ENCODE peak calls at places on chromosomes 1 and 21, in eight cellular contexts. M, O, T, Q, I, C, S and Z are unnamed samples. For H3K4me1 and H3K9me3, the result is how much of the 10 kb centered on the place peaks cover.

GRCh38 chr21:15276243-15276642 is 211.4 kb upstream of the NRIP1 start:
- DNase-seq in M (no peak), O (no peak), T (no peak), Q (no peak), I (no peak), C (no peak), S (no peak), Z (no peak)

GRCh38 chr1:1160281-1160930 is 13.3 kb upstream of the TTLL10 start:
- DNase-seq in M (no peak), O (no peak), T (no peak), Q (no peak), I (no peak), C (no peak), S (no peak), Z (no peak)

GRCh38 chr1:221829327-221830011 is 87.6 kb upstream of the DUSP10 start:
- DNase-seq in M (no peak), O (no peak), T (peak), Q (no peak), I (no peak), C (no peak), S (no peak), Z (no peak)

GRCh38 chr1:17165823-17166222 is 39.1 kb upstream of the PADI1 start:
- DNase-seq in M (no peak), O (no peak), T (no peak), Q (no peak), I (no peak), C (no peak), S (no peak), Z (no peak)

GRCh38 chr1:227058321-227058751 is 118.2 kb downstream of the COQ8A start:
- DNase-seq in M (no peak), O (no peak), T (peak), Q (no peak), I (no peak), C (no peak), S (no peak), Z (no peak)

GRCh38 chr21:31491617-31492016 is 147.6 kb upstream of the TIAM1 start:
- DNase-seq in M (no peak), O (no peak), T (no peak), Q (no peak), I (no peak), C (no peak), S (no peak), Z (no peak)

GRCh38 chr1:201582977-201583376 is 44.0 kb downstream of the NAV1 start:
- DNase-seq in M (no peak), O (no peak), T (no peak), Q (no peak), I (no peak), C (no peak), S (no peak), Z (no peak)

GRCh38 chr1:92488416-92488815 is 1.7 kb upstream of the GFI1 start:
- DNase-seq in M (no peak), O (no peak), T (no peak), Q (no peak), I (no peak), C (no peak), S (no peak), Z (no peak)

GRCh38 chr1:224563666-224564065 is 52.5 kb upstream of the CNIH3 start:
- DNase-seq in M (no peak), O (no peak), T (no peak), Q (no peak), I (no peak), C (no peak), S (no peak), Z (no peak)

GRCh38 chr1:216457356-216457755 is 34.1 kb upstream of the USH2A start:
- DNase-seq in M (no peak), O (no peak), T (no peak), Q (no peak), I (no peak), C (no peak), S (no peak), Z (no peak)

GRCh38 chr1:6969106-6969505 is 183.9 kb downstream of the CAMTA1 start:
- DNase-seq in M (no peak), O (no peak), T (no peak), Q (no peak), I (no peak), C (no peak), S (no peak), Z (no peak)

GRCh38 chr21:45482899-45483821 is 59.1 kb downstream of the SLC19A1 start:
- DNase-seq in M (peak), O (no peak), T (no peak), Q (no peak), I (peak), C (no peak), S (no peak), Z (no peak)

GRCh38 chr21:31130821-31131220 is 92.5 kb upstream of the KRTAP19-8 start:
- DNase-seq in M (no peak), O (no peak), T (no peak), Q (no peak), I (no peak), C (no peak), S (no peak), Z (no peak)

GRCh38 chr1:54291276-54292014 is 91.5 kb downstream of the MRPL37 start:
- DNase-seq in M (no peak), O (no peak), T (no peak), Q (no peak), I (no peak), C (no peak), S (no peak), Z (no peak)

GRCh38 chr1:60732977-60733401 is 349.4 kb upstream of the NFIA start:
- DNase-seq in M (no peak), O (no peak), T (no peak), Q (no peak), I (no peak), C (no peak), S (no peak), Z (no peak)

GRCh38 chr1:107877749-107878148 is 87.2 kb downstream of the VAV3 start:
- DNase-seq in M (no peak), O (no peak), T (no peak), Q (no peak), I (no peak), C (no peak), S (no peak), Z (no peak)

GRCh38 chr21:30072496-30072895 is 94.1 kb downstream of the CLDN17 start:
- DNase-seq in M (no peak), O (no peak), T (no peak), Q (no peak), I (no peak), C (no peak), S (peak), Z (no peak)

GRCh38 chr1:183023601-183024351 is 556 bp downstream of the LAMC1 start:
- DNase-seq in M (peak), O (peak), T (peak), Q (peak), I (peak), C (peak), S (peak), Z (peak)

GRCh38 chr1:232853994-232854532 is 48.8 kb downstream of the MAP10 start:
- DNase-seq in M (no peak), O (no peak), T (peak), Q (no peak), I (no peak), C (no peak), S (no peak), Z (no peak)

GRCh38 chr1:206036661-206037455 is 13.2 kb upstream of the CTSE start:
- DNase-seq in M (no peak), O (no peak), T (no peak), Q (no peak), I (no peak), C (no peak), S (no peak), Z (no peak)

GRCh38 chr1:206039046-206039929 is 13.7 kb upstream of the RHEX start:
- DNase-seq in M (no peak), O (no peak), T (no peak), Q (no peak), I (no peak), C (no peak), S (no peak), Z (no peak)

GRCh38 chr1:206037521-206037920 is 13.8 kb upstream of the CTSE start:
- DNase-seq in M (no peak), O (no peak), T (no peak), Q (no peak), I (no peak), C (no peak), S (no peak), Z (no peak)

GRCh38 chr1:206041640-206042039 is 11.3 kb upstream of the RHEX start:
- DNase-seq in M (no peak), O (no peak), T (no peak), Q (no peak), I (no peak), C (no peak), S (no peak), Z (no peak)

DNA sequence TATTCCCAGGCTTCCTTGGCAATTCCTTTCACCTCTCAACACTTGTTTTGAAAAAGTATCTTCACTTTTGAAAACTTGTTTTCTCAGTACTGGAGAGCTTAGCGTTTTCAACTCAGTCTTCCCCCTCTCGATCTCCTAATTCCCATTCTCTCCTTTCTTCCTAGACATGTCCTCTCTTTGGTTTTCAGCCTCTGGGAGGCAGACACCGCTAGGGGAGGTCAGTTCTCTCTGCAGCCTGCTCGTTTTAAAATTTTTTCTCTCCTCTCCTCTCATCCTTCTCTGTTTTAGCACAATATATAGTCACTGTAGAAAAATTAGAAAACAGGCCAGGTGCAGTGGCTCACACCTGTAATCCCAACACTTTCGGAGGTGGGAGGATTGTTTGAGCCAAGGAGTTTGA is 12.6 kb upstream of the RHEX start:
- DNase-seq in M (no peak), O (no peak), T (no peak), Q (no peak), I (no peak), C (no peak), S (no peak), Z (no peak)
- H3K4me1 ChIP-seq in M (under half), O (under half), T (under half), Q (under half), I (under half), C (under half), S (under half), Z (under half)

GRCh38 chr1:150267896-150268295 is 920 bp downstream of the APH1A start:
- DNase-seq in M (no peak), O (no peak), T (no peak), Q (no peak), I (no peak), C (no peak), S (no peak), Z (peak)

GRCh38 chr1:150268706-150269403 is at the start of gene APH1A:
- DNase-seq in M (peak), O (peak), T (peak), Q (peak), I (peak), C (peak), S (peak), Z (peak)

GRCh38 chr1:150272379-150272840 is at the start of gene C1orf54:
- DNase-seq in M (peak), O (no peak), T (peak), Q (peak), I (peak), C (peak), S (no peak), Z (no peak)

GRCh38 chr1:150268342-150268705 is 492 bp downstream of the APH1A start:
- DNase-seq in M (peak), O (peak), T (peak), Q (no peak), I (no peak), C (no peak), S (peak), Z (peak)

DNA sequence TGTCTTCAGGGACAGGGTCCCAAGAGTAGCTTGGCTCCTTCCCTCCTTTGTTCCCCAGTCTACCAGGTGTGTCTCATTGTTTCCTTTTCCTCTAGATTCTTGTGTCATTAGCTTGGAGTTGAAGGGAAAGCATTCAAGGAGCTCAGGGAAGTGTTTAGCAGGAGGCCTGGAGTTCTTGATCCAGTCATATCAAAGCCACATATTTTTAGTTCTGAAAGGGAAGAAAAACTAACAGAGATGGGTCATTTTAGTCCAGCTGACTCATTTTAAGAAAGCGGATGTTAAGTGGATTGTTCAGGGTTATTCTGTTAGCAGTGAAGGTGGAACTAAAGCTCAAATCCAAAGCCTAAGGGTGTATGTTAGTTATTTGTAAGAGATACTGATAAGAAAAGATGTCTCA is 720 bp downstream of the C1orf54 start:
- DNase-seq in M (no peak), O (no peak), T (no peak), Q (no peak), I (no peak), C (no peak), S (no peak), Z (no peak)
- H3K4me3 ChIP-seq in M (peak), O (no peak), T (peak), Q (no peak), I (peak), C (no peak), S (no peak), Z (no peak)

GRCh38 chr1:219090618-219091017 is 83.1 kb upstream of the LYPLAL1 start:
- DNase-seq in M (no peak), O (no peak), T (no peak), Q (no peak), I (no peak), C (no peak), S (no peak), Z (no peak)

GRCh38 chr1:219085988-219086387 is 87.7 kb upstream of the LYPLAL1 start:
- DNase-seq in M (no peak), O (no peak), T (peak), Q (no peak), I (no peak), C (no peak), S (no peak), Z (no peak)

GRCh38 chr1:219088778-219089557 is 84.7 kb upstream of the LYPLAL1 start:
- DNase-seq in M (peak), O (no peak), T (peak), Q (no peak), I (no peak), C (peak), S (peak), Z (peak)

GRCh38 chr1:219085082-219085481 is 88.6 kb upstream of the LYPLAL1 start:
- DNase-seq in M (no peak), O (no peak), T (peak), Q (no peak), I (no peak), C (no peak), S (no peak), Z (no peak)

DNA sequence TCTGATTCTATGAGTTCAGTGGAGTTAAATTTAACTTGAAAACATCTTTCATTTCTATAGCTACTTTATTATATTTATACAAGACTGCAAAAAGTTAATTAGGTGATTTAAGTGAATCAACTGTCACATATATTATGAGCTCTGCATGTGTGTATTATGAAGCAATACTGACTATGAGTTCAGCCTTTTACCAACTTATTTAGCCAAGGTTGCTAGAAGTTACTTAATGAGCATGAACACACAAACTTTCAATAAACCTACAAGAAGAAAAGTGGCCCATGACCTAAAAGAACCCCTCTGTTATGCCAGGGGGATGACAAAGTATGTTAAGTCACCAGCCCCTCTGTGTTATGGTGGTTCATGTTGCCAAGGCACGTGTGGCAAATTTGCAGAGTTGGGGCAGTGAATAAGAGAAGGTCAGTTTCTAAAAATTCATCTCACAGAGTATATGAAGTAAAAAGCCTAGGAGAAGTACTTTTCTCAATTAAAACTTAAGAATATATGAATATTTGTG is 86.7 kb upstream of the LYPLAL1 start:
- DNase-seq in M (no peak), O (no peak), T (peak), Q (no peak), I (no peak), C (no peak), S (no peak), Z (no peak)
- H3K9me3 ChIP-seq in M (under half), O (under half), T (under half), Q (under half), I (under half), C (under half), S (under half), Z (under half)

DNA sequence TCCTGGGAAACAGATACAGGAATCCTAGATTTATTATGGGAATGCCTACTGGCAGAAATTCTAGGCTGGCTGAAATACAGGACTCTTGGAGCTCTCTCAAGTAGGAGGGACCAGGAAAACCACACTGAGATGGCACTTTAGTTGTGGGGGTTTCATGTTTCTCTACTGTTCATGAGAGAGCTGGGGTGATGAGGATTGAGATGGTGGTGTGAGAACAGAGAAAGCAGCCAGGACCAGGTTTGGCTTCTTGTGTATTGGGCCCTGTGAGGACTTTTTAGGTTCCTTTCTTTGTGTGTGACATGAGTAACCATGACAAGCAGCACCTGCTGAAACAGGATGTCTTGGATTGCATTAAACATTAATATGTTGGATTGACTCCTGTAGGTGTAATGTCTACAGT is 4.9 kb downstream of the ARID1A start:
- DNase-seq in M (no peak), O (no peak), T (peak), Q (no peak), I (no peak), C (no peak), S (no peak), Z (no peak)
- H3K4me1 ChIP-seq in M (half or more), O (under half), T (under half), Q (under half), I (half or more), C (half or more), S (half or more), Z (half or more)

GRCh38 chr1:100130552-100131077 is 2.1 kb downstream of the SASS6 start:
- DNase-seq in M (no peak), O (no peak), T (peak), Q (no peak), I (no peak), C (no peak), S (no peak), Z (no peak)
- H3K4me3 ChIP-seq in M (no peak), O (no peak), T (no peak), Q (no peak), I (no peak), C (no peak), S (no peak), Z (no peak)

GRCh38 chr1:236258114-236258609 is 23.6 kb downstream of the ERO1B start:
- DNase-seq in M (no peak), O (no peak), T (no peak), Q (no peak), I (no peak), C (no peak), S (no peak), Z (no peak)

GRCh38 chr1:236259043-236259442 is 22.7 kb downstream of the ERO1B start:
- DNase-seq in M (no peak), O (no peak), T (no peak), Q (no peak), I (no peak), C (no peak), S (no peak), Z (no peak)

GRCh38 chr1:236261033-236261432 is 20.7 kb downstream of the ERO1B start:
- DNase-seq in M (no peak), O (no peak), T (no peak), Q (no peak), I (no peak), C (no peak), S (no peak), Z (no peak)

GRCh38 chr1:236261898-236262297 is 19.9 kb downstream of the ERO1B start:
- DNase-seq in M (no peak), O (no peak), T (no peak), Q (no peak), I (no peak), C (no peak), S (no peak), Z (no peak)
- H3K9me3 ChIP-seq in M (under half), O (under half), T (under half), Q (under half), I (under half), C (half or more), S (under half), Z (under half)

GRCh38 chr1:209883341-209883971 is 54.6 kb upstream of the SYT14 start:
- DNase-seq in M (no peak), O (no peak), T (peak), Q (no peak), I (no peak), C (no peak), S (no peak), Z (no peak)
- H3K4me1 ChIP-seq in M (under half), O (under half), T (under half), Q (under half), I (under half), C (under half), S (under half), Z (under half)

GRCh38 chr1:69700770-69701169 is 133.0 kb downstream of the LRRC7 start:
- DNase-seq in M (no peak), O (no peak), T (peak), Q (no peak), I (no peak), C (no peak), S (no peak), Z (no peak)
- H3K4me3 ChIP-seq in M (no peak), O (no peak), T (no peak), Q (no peak), I (no peak), C (no peak), S (no peak), Z (no peak)

GRCh38 chr1:5391725-5392124 is 600.5 kb downstream of the NPHP4 start:
- DNase-seq in M (no peak), O (no peak), T (no peak), Q (no peak), I (no peak), C (no peak), S (no peak), Z (no peak)
- H3K9me3 ChIP-seq in M (under half), O (under half), T (under half), Q (under half), I (under half), C (under half), S (under half), Z (under half)

GRCh38 chr1:42322577-42322976 is 12.5 kb downstream of the FOXJ3 start:
- DNase-seq in M (no peak), O (no peak), T (peak), Q (no peak), I (no peak), C (no peak), S (no peak), Z (no peak)

GRCh38 chr1:42324398-42325013 is 10.5 kb downstream of the FOXJ3 start:
- DNase-seq in M (no peak), O (no peak), T (no peak), Q (no peak), I (no peak), C (no peak), S (no peak), Z (no peak)

GRCh38 chr1:42321731-42322130 is 13.3 kb downstream of the FOXJ3 start:
- DNase-seq in M (no peak), O (no peak), T (no peak), Q (no peak), I (no peak), C (no peak), S (no peak), Z (no peak)

GRCh38 chr1:42325014-42325402 is 10.0 kb downstream of the FOXJ3 start:
- DNase-seq in M (no peak), O (no peak), T (no peak), Q (no peak), I (no peak), C (no peak), S (no peak), Z (no peak)

GRCh38 chr1:42323551-42323950 is 11.5 kb downstream of the FOXJ3 start:
- DNase-seq in M (no peak), O (no peak), T (no peak), Q (no peak), I (no peak), C (no peak), S (no peak), Z (no peak)
- H3K4me1 ChIP-seq in M (half or more), O (under half), T (under half), Q (under half), I (half or more), C (half or more), S (under half), Z (under half)